ENCODE peak calls at places on chromosomes 12 and 14, in nine cellular contexts. A, G, E, J, Z, P, K, Y and W are unnamed samples.

GRCh38 chr12:120132863-120133385 is 16.4 kb upstream of the RAB35 start:
- DNase-seq in J (peak), A (no peak), Y (no peak), P (no peak), E (no peak), G (no peak), Z (no peak), K (no peak), W (peak)

GRCh38 chr12:52356762-52357580 is 10.3 kb downstream of the KRT85 start:
- DNase-seq in Y (no peak), Z (no peak), E (no peak), A (no peak), G (no peak), P (no peak), K (no peak), J (no peak), W (no peak)

GRCh38 chr12:51906452-51907082 is 737 bp upstream of the ACVRL1 start:
- DNase-seq in A (no peak), G (no peak), J (no peak), E (no peak), Y (no peak), K (no peak), Z (no peak), P (no peak), W (no peak)

GRCh38 chr12:19778111-19778688 is 338.9 kb downstream of the AEBP2 start:
- DNase-seq in G (no peak), A (no peak), J (no peak), Z (no peak), E (peak), Y (no peak), P (no peak), K (peak), W (no peak)

GRCh38 chr14:79136437-79137430 is 966.6 kb downstream of the NRXN3 start:
- DNase-seq in Y (no peak), P (no peak), Z (no peak), E (no peak), A (no peak), K (no peak), J (no peak), G (no peak), W (no peak)

GRCh38 chr12:4555804-4556203 is 6.2 kb upstream of the DYRK4 start:
- DNase-seq in A (no peak), G (no peak), P (no peak), Y (no peak), Z (no peak), K (peak), J (no peak), E (peak), W (no peak)

GRCh38 chr14:59424707-59425106 is 40.5 kb downstream of the GPR135 start:
- DNase-seq in A (no peak), P (no peak), G (peak), E (peak), Z (peak), Y (no peak), K (no peak), J (no peak), W (no peak)

GRCh38 chr12:105168006-105168405 is 60.5 kb downstream of the WASHC4 start:
- DNase-seq in A (no peak), Z (no peak), E (no peak), Y (no peak), K (no peak), P (no peak), J (no peak), G (no peak), W (no peak)

GRCh38 chr14:100341301-100342031 is 18.3 kb downstream of the SLC25A47 start:
- DNase-seq in P (peak), G (no peak), K (peak), Y (peak), Z (no peak), E (peak), J (peak), A (no peak), W (peak)

GRCh38 chr12:42760550-42760949 is 171.0 kb upstream of the PRICKLE1 start:
- DNase-seq in J (no peak), E (no peak), Y (no peak), A (no peak), Z (no peak), P (no peak), K (no peak), G (no peak), W (no peak)

GRCh38 chr12:54650884-54651283 is 2.7 kb upstream of the DCD start:
- DNase-seq in Y (no peak), P (no peak), G (no peak), E (no peak), A (no peak), K (no peak), J (no peak), Z (no peak), W (no peak)

GRCh38 chr14:59868021-59868420 is 2.6 kb downstream of the RTN1 start:
- DNase-seq in P (no peak), E (no peak), G (no peak), Y (no peak), A (no peak), J (no peak), Z (no peak), K (no peak), W (no peak)

GRCh38 chr12:12521044-12521485 is 41.6 kb downstream of the DUSP16 start:
- DNase-seq in P (no peak), K (no peak), E (no peak), Z (no peak), G (no peak), Y (no peak), A (no peak), J (no peak), W (no peak)

DNA sequence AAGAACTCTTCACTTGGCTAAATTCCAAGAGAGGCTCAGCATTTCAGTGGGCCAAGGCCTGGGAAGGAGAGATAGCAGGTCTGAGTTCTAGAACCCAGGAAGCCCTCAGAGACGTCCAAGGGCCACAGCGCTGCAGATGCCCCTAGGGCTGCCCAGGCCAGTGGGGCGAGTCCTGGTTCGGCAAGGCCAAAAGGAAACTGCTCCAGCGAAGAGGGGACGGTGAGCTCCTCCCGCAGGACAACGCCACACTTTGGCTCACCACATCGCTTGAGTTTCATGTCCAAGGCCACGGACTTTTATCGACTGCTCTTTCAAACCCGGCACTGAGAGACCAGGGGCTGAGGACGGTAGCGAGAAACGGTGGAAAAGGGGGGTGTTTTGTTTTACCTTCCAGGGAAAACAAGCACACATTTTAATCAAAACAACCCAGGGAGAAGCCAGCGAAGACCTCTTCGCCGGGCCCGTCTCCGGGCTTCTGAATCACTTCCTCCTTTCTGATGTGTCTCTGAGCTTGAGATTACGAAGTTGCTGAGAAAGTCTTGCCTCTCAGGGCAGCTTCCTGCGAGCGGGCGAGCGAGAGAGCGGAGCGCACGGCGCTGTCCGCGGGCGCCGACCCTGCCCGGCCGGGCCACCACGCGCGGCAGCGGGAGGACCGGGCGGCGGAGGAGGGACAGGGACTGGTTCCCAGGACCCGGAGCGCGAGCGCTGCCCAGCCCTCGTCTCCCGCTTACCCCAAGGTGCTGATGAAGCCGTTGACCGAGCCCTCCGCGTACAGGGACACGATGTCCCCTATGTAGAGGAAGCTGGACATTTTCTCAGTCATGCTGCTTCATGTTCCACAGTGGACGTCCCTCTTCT is 806 bp downstream of the ITPR2 start:
- DNase-seq in A (peak), Z (peak), J (peak), Y (peak), G (peak), E (peak), K (peak), P (peak), W (peak)
- TF ChIP-seq CTCF in A (no peak), Z (no peak), J (no peak), Y (peak), G (no peak), E (no peak), K (peak), P (no peak), W (no peak)

DNA sequence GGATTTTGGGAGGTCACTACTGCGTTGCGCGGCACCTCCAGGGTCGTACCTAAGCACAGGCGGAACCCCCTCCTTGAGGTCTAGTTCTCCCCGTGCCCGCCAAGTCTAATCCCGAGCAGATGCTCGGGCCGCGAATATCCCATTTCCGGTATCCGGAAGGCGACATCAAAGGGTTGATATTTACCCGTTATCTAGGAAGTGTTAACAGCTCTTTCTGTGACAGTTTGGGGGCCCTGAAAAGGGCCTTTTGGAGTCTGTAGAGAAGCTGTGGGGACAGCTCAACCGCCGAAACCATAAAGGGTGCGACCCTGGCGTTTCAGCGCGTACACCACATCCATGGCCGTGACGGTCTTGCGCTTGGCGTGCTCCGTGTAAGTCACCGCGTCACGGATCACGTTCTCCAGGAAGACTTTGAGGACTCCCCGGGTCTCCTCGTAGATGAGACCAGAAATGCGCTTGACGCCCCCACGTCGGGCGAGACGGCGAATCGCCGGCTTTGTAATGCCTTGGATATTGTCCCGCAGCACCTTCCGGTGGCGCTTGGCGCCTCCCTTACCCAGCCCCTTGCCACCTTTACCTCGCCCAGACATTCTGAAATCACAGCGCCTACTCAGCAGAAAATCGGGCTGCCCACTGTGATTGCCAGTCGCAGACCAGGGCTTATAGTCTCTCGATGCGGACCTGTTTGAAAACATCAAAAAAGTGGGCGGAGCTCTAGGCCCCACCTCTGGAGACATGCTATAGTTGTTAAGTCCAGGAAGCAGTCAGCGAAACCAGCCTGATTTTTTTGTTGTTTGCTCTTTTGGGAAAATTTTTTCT is 32.6 kb downstream of the WBP11 start:
- DNase-seq in J (peak), Z (peak), E (peak), G (peak), Y (peak), A (peak), P (peak), K (peak), W (peak)
- TF ChIP-seq CTCF in J (no peak), Z (no peak), E (no peak), G (no peak), Y (no peak), A (no peak), P (no peak), K (no peak), W (no peak)

GRCh38 chr14:95361373-95362179 is 41.9 kb upstream of the CLMN start:
- DNase-seq in E (peak), J (peak), Z (peak), K (peak), Y (no peak), P (no peak), G (no peak), A (peak), W (peak)
- TF ChIP-seq CTCF in E (peak), J (peak), Z (peak), K (peak), Y (peak), P (peak), G (peak), A (peak), W (peak)

GRCh38 chr12:30927210-30927576 is 645 bp downstream of the TSPAN11 start:
- DNase-seq in E (no peak), Y (no peak), P (no peak), J (no peak), K (no peak), Z (no peak), A (no peak), G (no peak), W (peak)

GRCh38 chr12:30923057-30923456 is 3.5 kb upstream of the TSPAN11 start:
- DNase-seq in P (no peak), A (no peak), K (no peak), E (no peak), Z (no peak), G (no peak), J (no peak), Y (no peak), W (no peak)

GRCh38 chr12:30928356-30929264 is 2.1 kb downstream of the TSPAN11 start:
- DNase-seq in Z (no peak), G (peak), K (no peak), J (no peak), E (no peak), P (no peak), Y (no peak), A (peak), W (no peak)

GRCh38 chr12:30925607-30926242 is 823 bp upstream of the TSPAN11 start:
- DNase-seq in J (no peak), K (no peak), Z (no peak), A (peak), E (no peak), G (no peak), Y (no peak), P (no peak), W (no peak)

DNA sequence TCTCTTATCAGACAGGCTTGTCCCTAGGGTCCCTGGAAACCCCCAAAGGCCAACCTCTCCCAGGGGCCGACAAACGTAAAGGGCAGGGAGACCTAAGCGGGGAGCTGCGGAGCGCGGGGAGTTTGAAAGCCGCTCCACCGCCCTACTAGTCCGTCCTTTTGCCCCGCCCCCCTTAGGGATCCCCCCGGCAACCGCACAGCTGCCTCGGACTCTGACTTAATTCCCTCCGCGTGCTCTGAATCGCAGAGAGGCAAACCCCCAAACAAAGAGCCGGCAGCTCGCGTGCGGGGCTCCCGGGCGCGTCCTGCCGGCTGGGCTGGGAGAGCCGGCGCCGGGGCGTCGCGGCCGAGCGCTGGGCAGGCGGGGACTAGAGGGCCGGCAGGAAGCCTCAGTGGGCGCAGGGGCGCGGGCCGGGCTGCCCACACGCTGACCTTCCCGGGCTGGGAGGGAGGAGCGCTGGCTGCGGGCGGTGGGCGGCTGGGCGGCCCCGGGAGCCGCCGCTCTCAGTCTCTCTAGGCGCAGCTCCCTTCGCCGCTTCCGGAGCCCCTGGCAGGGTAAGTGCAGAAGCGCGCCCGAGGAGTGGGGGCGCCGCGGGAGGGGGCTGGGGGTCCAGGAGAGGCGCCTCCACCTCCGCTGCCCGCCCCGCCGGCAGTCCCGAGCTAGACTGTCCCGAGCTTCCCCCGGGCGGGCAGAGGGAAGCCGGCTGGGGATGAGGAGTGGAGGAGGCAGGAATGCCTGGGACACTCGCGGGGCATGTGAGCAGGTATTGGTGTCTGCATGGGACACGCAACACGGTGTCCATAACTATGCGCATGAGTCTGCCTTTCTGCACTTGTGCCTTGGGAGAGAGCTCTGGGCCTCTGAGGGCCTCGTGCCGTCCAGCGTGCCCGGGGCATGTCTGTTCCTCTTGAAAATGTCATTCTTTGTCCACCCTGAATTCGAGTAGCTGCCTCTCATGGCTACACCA is at the start of gene TSPAN11:
- DNase-seq in G (peak), E (peak), A (peak), Z (peak), Y (peak), J (no peak), K (peak), P (peak), W (peak)
- TF ChIP-seq CTCF in G (no peak), E (no peak), A (no peak), Z (no peak), Y (no peak), J (no peak), K (no peak), P (no peak), W (no peak)

GRCh38 chr12:106195638-106196037 is 52.2 kb downstream of the CKAP4 start:
- DNase-seq in P (no peak), G (peak), Z (peak), K (peak), E (peak), J (no peak), A (no peak), Y (peak), W (no peak)
- TF ChIP-seq CTCF in P (no peak), G (no peak), Z (no peak), K (no peak), E (no peak), J (no peak), A (no peak), Y (no peak), W (no peak)

DNA sequence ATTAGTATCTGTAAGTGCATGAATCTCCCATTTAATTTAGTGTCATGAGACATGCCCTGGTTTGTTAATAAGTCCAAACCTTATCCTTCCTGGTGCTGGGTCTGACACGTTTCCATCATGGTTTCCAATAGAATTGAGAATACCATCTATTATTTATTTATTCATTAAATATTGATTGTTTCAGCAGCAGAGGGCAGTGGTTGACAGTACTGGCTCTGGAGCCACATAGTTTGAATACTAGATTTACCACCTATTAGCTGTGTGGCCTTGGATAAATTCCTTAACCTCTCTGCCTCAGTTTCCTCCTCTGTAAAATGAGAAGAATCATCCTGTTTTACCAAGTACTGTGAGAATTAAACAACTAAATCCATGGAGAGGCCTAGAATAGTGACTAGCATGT is 941 bp upstream of the STAB2 start:
- DNase-seq in J (no peak), K (peak), A (no peak), P (no peak), E (no peak), G (no peak), Z (no peak), Y (no peak), W (no peak)
- TF ChIP-seq CTCF in J (no peak), K (peak), A (no peak), P (no peak), E (no peak), G (peak), Z (no peak), Y (peak), W (no peak)

DNA sequence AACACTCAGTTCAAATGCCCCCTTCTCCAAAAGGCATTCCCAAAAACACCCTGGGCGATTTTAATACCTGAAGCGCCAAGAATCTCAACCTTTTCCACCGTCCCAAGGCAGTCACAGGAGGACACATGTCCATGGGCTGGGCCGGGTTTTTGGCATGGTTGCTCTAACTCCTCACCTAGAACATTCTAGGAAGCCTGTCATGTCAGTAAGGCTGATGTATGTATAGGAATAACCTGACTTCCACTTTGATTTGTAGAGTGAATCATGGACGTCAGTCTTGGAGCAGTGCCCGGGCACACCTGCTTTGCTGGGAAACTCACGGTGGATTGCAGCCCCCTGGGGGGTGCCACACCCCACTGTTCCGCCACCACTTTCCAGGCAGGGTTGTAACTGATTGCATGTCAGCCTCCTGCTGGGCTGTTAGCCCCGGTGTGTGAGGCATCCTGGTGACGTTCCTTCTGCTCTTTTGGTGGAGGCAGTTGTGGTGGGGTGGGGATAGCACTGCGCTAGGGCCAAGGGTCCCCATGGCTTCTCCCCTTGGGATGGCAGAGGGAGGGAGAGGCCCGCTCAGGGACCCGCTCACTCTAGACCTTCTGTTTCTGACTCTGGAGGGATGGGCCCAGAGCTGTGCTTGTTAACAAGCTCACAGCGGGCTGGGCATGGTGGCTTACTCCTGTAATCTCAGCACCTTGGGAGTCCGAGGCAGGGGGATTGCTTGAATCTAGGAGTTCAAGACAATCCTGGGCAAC is 35.2 kb upstream of the FAM181A start:
- DNase-seq in E (no peak), A (no peak), P (no peak), Y (no peak), K (no peak), G (no peak), J (no peak), Z (no peak), W (no peak)
- TF ChIP-seq CTCF in E (no peak), A (no peak), P (no peak), Y (no peak), K (no peak), G (no peak), J (no peak), Z (no peak), W (no peak)